ENCODE peak calls at places on chromosomes 3 and 15, in four cellular contexts. B, G, X and V are unnamed samples.

GRCh38 chr3:135887220-135887619 is 78.3 kb upstream of the PPP2R3A start:
- DNase-seq in B (no peak), G (no peak), X (no peak), V (no peak)

GRCh38 chr3:154122912-154123559 is 1.8 kb downstream of the ARHGEF26 start:
- DNase-seq in B (no peak), G (peak), X (no peak), V (no peak)

GRCh38 chr3:29128004-29128403 is 152.9 kb upstream of the RBMS3 start:
- DNase-seq in B (peak), G (no peak), X (no peak), V (no peak)

GRCh38 chr3:5423076-5423475 is 235.6 kb downstream of the EDEM1 start:
- DNase-seq in B (no peak), G (no peak), X (no peak), V (no peak)

GRCh38 chr3:132210476-132211346 is 106.5 kb upstream of the ACP3 start:
- DNase-seq in B (peak), G (peak), X (no peak), V (peak)

GRCh38 chr15:56732135-56732880 is 1.0 kb downstream of the ZNF280D start:
- DNase-seq in B (peak), G (peak), X (no peak), V (peak)

GRCh38 chr15:58865420-58865880 is 68.0 kb downstream of the SLTM start:
- DNase-seq in B (no peak), G (peak), X (no peak), V (no peak)

GRCh38 chr3:180633722-180634121 is 31.8 kb downstream of the TTC14 start:
- DNase-seq in B (no peak), G (no peak), X (no peak), V (no peak)

GRCh38 chr15:70726753-70727152 is 36.6 kb downstream of the UACA start:
- DNase-seq in B (no peak), G (no peak), X (no peak), V (no peak)

GRCh38 chr3:162295323-162295983 is 798.8 kb downstream of the OTOL1 start:
- DNase-seq in B (no peak), G (no peak), X (no peak), V (peak)

GRCh38 chr3:157136647-157137387 is 23.1 kb downstream of the CCNL1 start:
- DNase-seq in B (no peak), G (peak), X (no peak), V (no peak)

GRCh38 chr3:172040078-172040975 is 949 bp downstream of the FNDC3B start:
- DNase-seq in B (peak), G (peak), X (no peak), V (peak)

GRCh38 chr3:101156787-101157345 is 163.5 kb downstream of the IMPG2 start:
- DNase-seq in B (no peak), G (no peak), X (no peak), V (no peak)

DNA sequence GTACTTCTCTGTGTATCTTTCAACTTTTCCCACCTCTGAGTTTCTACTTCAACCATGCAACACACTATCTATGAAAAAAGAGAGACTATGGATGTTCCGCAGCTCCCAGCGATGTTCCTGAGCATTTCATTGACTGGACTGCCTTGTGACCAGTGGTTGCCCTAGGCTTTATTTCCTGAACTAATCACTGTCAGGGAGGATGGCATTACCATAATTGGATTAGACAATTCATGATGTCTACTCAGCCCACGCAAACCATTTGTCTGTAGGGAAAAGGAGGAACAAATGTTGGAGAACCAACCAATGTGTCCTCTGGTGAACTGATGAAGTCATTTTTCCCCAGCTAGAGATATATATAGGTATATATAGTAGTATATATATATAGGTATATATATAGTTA is 229.3 kb upstream of the MCTP2 start:
- DNase-seq in B (no peak), G (no peak), X (no peak), V (no peak)
- TF ChIP-seq PBX3 in B (no peak), G (no peak), X (no peak), V (no peak)

GRCh38 chr15:78906310-78906608 is 33.6 kb downstream of the MORF4L1 start:
- DNase-seq in B (no peak), G (peak), X (no peak), V (peak)
- TF ChIP-seq PBX3 in B (peak), G (no peak), X (no peak), V (no peak)

DNA sequence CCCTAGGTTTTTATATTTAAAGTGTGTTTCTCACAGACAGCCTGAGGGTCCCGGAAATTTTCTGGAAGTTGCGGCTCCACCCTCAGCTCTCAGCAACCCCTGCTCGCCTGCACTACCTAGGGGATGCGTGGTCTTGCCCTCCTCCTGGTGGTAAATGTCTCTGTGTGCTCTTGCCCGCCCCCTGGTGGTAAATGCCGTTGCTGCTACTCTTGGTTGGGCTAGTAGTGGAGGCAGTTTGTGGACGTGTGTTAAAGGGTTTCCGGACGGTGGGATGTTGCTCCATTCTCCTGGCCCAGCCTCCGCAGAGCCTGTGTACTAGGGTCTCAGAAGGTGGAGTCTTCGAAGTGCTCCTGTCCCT is 27.4 kb downstream of the STOML1 start:
- DNase-seq in B (peak), G (peak), X (no peak), V (peak)
- TF ChIP-seq PBX3 in B (no peak), G (no peak), X (no peak), V (no peak)

DNA sequence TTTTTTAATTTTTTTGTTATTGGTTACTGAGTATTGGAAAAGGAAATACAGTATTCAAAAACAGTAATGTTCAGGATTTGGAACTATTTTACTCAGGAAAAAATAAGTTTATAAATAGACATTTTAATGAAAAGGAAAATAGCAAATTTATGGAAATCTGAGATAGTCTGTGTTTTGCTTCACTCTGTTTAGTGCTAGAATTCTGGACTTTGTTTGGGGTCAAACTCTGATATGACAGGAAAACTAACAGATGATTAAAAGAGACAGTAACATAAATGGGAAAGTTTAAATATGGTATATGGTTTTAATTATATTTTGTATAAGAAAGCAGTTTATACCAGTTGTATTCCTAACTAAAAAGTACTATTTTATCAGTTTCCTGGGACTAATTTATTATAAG is 17.4 kb downstream of the SETD5 start:
- DNase-seq in B (no peak), G (no peak), X (no peak), V (no peak)
- TF ChIP-seq PBX3 in B (no peak), G (no peak), X (no peak), V (no peak)

GRCh38 chr15:83928392-83928734 is 274.4 kb downstream of the ADAMTSL3 start:
- DNase-seq in B (no peak), G (no peak), X (peak), V (no peak)
- TF ChIP-seq PBX3 in B (no peak), G (no peak), X (no peak), V (no peak)

GRCh38 chr15:101264911-101265641 is 12.2 kb downstream of the SELENOS start:
- DNase-seq in B (no peak), G (no peak), X (peak), V (no peak)

GRCh38 chr15:101266787-101267186 is 10.5 kb downstream of the SELENOS start:
- DNase-seq in B (no peak), G (no peak), X (no peak), V (no peak)

GRCh38 chr15:101269479-101270223 is 7.6 kb downstream of the SELENOS start:
- DNase-seq in B (no peak), G (no peak), X (no peak), V (no peak)

GRCh38 chr15:101266034-101266433 is 11.3 kb downstream of the SELENOS start:
- DNase-seq in B (no peak), G (no peak), X (no peak), V (no peak)

DNA sequence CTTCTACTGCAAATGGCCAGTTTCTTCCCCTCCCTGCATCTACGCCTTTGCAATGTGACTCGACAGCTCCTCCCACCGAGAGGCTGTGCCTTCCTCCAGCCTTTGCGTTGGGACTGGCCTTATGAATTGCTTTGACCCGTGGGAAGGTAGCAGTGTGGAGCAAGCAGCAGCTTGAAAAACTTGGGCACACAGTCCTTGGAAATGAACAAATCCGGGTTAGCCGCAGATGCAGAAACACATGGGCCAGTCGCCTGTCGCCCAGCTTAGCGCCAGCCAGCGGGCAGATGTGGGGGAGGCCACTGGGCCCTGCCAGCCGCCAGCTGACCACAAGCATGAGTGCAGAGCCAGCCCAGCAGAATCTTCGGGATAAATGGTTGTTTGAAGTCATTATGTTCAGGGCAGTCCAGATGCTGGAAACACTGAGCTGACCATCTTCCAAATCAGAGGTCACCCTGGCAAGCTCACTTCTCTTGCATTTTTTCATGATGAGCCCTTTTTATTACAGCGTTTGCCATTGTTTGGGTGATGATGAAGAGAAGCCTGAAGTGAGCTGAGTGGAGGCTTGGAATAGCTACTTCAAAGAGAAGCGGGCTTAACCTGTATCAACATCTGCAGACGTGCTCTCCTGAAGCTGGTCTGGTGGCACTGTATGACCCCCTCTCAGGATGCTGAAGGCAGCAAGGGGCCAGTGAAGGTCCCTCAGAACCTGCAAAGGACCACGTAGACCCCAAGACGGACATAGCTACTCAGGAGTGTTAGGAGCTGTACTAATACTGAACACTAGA is 9.8 kb downstream of the SELENOS start:
- DNase-seq in B (no peak), G (no peak), X (no peak), V (no peak)
- TF ChIP-seq PBX3 in B (no peak), G (no peak), X (no peak), V (no peak)

GRCh38 chr3:144708437-144708836 is 736.8 kb downstream of the DIPK2A start:
- DNase-seq in B (no peak), G (no peak), X (no peak), V (no peak)
- TF ChIP-seq PBX3 in B (no peak), G (no peak), X (no peak), V (no peak)

GRCh38 chr3:151976211-151977050 is 103.0 kb downstream of the SUCNR1 start:
- DNase-seq in B (no peak), G (peak), X (no peak), V (peak)

GRCh38 chr3:151974067-151974466 is 100.6 kb downstream of the SUCNR1 start:
- DNase-seq in B (no peak), G (no peak), X (no peak), V (no peak)

GRCh38 chr3:151969026-151969658 is 95.7 kb downstream of the SUCNR1 start:
- DNase-seq in B (no peak), G (no peak), X (no peak), V (no peak)

GRCh38 chr3:151971814-151972579 is 98.6 kb downstream of the SUCNR1 start:
- DNase-seq in B (no peak), G (peak), X (no peak), V (peak)

DNA sequence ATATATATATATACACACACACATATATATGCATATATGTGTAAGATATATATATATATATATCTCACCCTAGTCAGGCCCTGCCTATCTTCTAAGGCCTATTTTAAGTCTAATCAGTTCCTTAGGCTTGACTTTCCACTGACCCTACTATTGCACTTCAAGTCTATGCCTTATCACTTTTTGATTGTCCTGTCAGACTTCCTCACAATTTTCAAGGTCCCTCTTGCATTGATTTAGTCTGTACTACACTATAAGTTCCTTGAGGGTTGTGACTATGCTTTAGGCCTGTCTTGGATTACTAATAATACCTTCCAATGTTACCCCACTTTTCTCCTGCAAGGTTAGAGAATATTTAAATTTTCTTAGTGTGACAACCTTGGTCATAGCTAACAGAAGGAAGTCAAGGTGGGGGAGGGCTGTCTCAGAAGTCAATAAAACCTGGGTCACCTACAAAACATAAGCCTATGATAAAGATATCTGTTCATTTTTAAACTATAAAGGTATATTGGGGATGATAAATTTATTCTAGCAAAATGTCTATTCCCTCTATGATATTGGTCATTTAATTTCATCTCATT is 97.8 kb downstream of the SUCNR1 start:
- DNase-seq in B (no peak), G (no peak), X (no peak), V (no peak)
- TF ChIP-seq PBX3 in B (no peak), G (no peak), X (no peak), V (no peak)

DNA sequence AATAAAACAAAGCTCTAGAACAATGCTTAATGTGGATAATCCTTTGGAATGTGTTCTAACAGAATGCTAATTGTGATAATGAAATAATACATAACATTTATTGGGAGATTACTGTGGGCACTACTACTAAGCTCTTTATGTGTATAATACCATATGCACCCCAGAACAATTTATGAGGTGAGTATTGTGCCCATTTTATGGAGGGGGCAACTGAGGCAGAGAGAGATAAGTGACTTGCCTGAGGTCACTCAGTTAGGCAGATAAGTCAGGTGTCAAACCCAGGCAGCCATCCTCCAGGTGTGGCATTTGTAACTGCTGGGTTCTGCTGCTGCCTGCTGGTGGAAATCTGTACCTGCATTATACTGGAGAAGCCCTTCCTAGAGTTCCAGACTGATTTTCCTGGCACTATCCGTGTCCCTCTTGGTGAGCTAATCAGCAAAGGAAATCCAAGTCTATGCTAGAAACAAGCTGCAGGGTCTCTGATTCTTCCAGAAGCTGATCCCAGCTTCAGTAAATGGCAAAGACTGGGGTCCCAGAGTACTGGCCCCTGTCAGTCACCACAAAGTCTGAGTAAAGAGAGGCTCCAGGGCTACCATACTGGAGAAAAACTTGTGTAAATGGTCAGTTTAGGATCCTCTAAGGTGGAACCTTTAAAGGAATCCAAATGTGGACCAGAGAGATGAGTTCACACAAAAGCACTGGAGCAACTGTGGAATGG is 22.6 kb upstream of the RBP1 start:
- DNase-seq in B (peak), G (peak), X (no peak), V (peak)
- TF ChIP-seq PBX3 in B (no peak), G (no peak), X (no peak), V (no peak)

DNA sequence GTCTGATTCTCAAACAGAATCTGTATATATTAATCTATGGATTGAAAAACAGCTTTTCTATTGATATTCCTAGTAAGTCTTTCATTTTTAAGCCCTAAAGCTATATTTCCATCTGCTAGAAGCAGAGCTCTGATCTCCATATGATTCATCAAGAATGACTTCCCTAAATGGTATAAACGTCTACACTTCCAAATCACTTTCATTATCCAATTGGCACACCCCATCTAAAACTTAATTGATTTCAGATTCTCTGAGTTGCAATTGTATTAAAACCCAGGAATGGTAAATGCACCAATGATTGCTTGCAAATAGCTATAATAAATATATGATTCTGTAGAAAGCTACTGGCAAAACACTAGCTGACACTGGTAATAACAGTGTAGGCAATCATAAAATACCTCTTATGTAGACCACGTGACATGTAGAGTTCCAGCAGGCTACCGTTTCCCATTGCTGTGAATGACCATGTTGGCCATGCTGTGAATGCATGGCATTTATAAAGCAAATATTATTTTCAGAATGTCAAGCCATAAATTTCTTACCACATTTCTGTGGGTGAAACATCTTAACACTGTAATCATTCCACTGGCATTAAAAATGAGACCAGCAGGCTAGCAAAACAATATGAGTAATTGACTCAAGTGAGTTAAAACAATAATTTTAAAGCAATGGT is 226.0 kb downstream of the ZMAT3 start:
- DNase-seq in B (no peak), G (no peak), X (no peak), V (no peak)
- TF ChIP-seq PBX3 in B (no peak), G (no peak), X (no peak), V (no peak)